ENCODE peak calls at places on chromosome 13, in six cellular contexts. W is NCI-H1105; A is GM23338; Q is astrocyte of the spinal cord; R is left lung; M is activated CD4-positive, alpha-beta T cell treated with anti-CD3 and anti-CD28 coated beads, Interleukin-2, amount 50 U/mL, for 24 hours. G is an unnamed sample.

GRCh38 chr13:46586766-46587509 is 34.0 kb downstream of the LRCH1 start:
- DNase-seq in M (no peak), W (no peak), A (no peak), Q (no peak), R (no peak), G (no peak)

GRCh38 chr13:41590643-41591042 is 133.3 kb downstream of the RGCC start:
- DNase-seq in R (no peak), Q (no peak), W (no peak), M (no peak), A (no peak), G (peak)

GRCh38 chr13:26515721-26516120 is 41.8 kb upstream of the WASF3 start:
- DNase-seq in Q (no peak), R (no peak), M (no peak), W (no peak), A (no peak), G (no peak)

GRCh38 chr13:78816592-78816991 is 157.6 kb upstream of the OBI1 start:
- DNase-seq in Q (no peak), A (peak), R (no peak), M (no peak), W (no peak), G (no peak)

GRCh38 chr13:76349700-76350099 is 536.5 kb downstream of the KCTD12 start:
- DNase-seq in A (no peak), W (no peak), M (no peak), Q (no peak), R (no peak), G (no peak)

GRCh38 chr13:94335786-94336357 is 143.6 kb downstream of the DCT start:
- DNase-seq in W (peak), Q (no peak), A (no peak), R (no peak), M (no peak), G (no peak)

GRCh38 chr13:83940742-83941141 is 58.5 kb upstream of the SLITRK1 start:
- DNase-seq in W (no peak), A (no peak), Q (peak), R (no peak), M (no peak), G (no peak)

GRCh38 chr13:27482996-27483395 is 32.6 kb upstream of the MTIF3 start:
- DNase-seq in Q (no peak), W (no peak), A (no peak), R (no peak), M (no peak), G (no peak)

GRCh38 chr13:27920677-27921420 is 1.0 kb downstream of the PDX1 start:
- DNase-seq in Q (no peak), A (peak), M (no peak), W (peak), R (no peak), G (no peak)

GRCh38 chr13:93700115-93700514 is 473.5 kb downstream of the GPC6 start:
- DNase-seq in R (no peak), M (no peak), Q (peak), W (no peak), A (no peak), G (no peak)